ENCODE peak calls at places on chromosomes 2 and 18, in ten cellular contexts. Y, N, T, X, G, V, Z, U, A and S are unnamed samples.

GRCh38 chr2:184322615-184323014 is 275.7 kb upstream of the ZNF804A start:
- DNase-seq in Y (no peak), N (no peak), T (no peak), X (no peak), G (no peak), V (no peak), Z (no peak), U (no peak), A (no peak), S (no peak)

GRCh38 chr2:72973566-72974435 is 56.5 kb downstream of the EMX1 start:
- DNase-seq in Y (peak; percentile 80), N (peak; percentile 41), T (no peak), X (peak; percentile 47), G (no peak), V (peak; percentile 49), Z (peak; percentile 68), U (peak; percentile 67), A (no peak), S (no peak)

GRCh38 chr18:57771183-57771582 is 31.9 kb downstream of the ATP8B1 start:
- DNase-seq in Y (no peak), N (peak; percentile 79), T (no peak), X (no peak), G (no peak), V (no peak), Z (no peak), U (no peak), A (peak; percentile 56), S (no peak)

GRCh38 chr2:38900726-38901125 is 11.1 kb downstream of the ARHGEF33 start:
- DNase-seq in Y (no peak), N (no peak), T (no peak), X (no peak), G (no peak), V (no peak), Z (no peak), U (no peak), A (no peak), S (no peak)

GRCh38 chr18:37604032-37604431 is 38.4 kb upstream of the CELF4 start:
- DNase-seq in Y (no peak), N (no peak), T (no peak), X (no peak), G (no peak), V (no peak), Z (no peak), U (no peak), A (no peak), S (no peak)

GRCh38 chr2:11208083-11208482 is 52.8 kb downstream of the SLC66A3 start:
- DNase-seq in Y (no peak), N (no peak), T (no peak), X (no peak), G (no peak), V (no peak), Z (no peak), U (no peak), A (no peak), S (no peak)

GRCh38 chr18:23244431-23244830 is 109.1 kb downstream of the CABLES1 start:
- DNase-seq in Y (no peak), N (no peak), T (no peak), X (no peak), G (no peak), V (no peak), Z (no peak), U (no peak), A (no peak), S (no peak)

GRCh38 chr2:228669751-228670150 is 488.3 kb upstream of the SPHKAP start:
- DNase-seq in Y (no peak), N (no peak), T (no peak), X (no peak), G (no peak), V (no peak), Z (no peak), U (no peak), A (no peak), S (no peak)

GRCh38 chr2:85585781-85586105 is 1.5 kb downstream of the VAMP5 start:
- DNase-seq in Y (peak; percentile 73), N (no peak), T (no peak), X (no peak), G (no peak), V (no peak), Z (peak; percentile 35), U (no peak), A (no peak), S (no peak)

GRCh38 chr2:189613650-189614420 is 33.2 kb upstream of the SLC40A1 start:
- DNase-seq in Y (peak; percentile 47), N (no peak), T (no peak), X (no peak), G (no peak), V (no peak), Z (peak; percentile 70), U (no peak), A (no peak), S (no peak)

GRCh38 chr2:48356701-48357322 is 173.1 kb upstream of the STON1 start:
- DNase-seq in Y (no peak), N (no peak), T (no peak), X (no peak), G (no peak), V (no peak), Z (peak; percentile 80), U (no peak), A (no peak), S (no peak)

DNA sequence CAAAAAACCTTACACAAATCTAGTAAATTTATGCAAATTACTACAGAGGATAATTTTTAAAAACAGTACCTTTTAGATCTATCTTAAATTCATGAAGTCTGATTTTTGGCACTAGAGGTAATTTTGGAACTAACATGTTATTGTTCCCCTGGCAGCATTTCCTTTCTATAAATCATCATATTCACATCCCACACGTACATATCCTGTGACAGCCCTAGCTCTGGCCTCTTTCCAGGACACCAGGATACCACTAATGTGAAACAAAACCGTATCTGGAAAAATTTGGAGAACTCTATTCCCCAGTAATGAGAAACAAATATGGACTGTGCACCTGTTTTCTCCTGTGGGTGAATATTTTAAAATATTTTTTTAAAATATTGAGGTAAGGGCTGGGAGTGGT is 14.0 kb upstream of the BIRC6 start:
- DNase-seq in Y (no peak), N (no peak), T (no peak), X (no peak), G (no peak), V (no peak), Z (peak; percentile 66), U (no peak), A (no peak), S (no peak)
- H3K4me3 ChIP-seq in Y (no peak overlapping the region), N (no peak overlapping the region), T (no peak overlapping the region), X (no peak overlapping the region), G (no peak overlapping the region), V (peak overlapping the region; percentile 45), Z (no peak overlapping the region), U (no peak overlapping the region), A (no peak overlapping the region), S (no peak overlapping the region)

GRCh38 chr2:118856978-118857676 is 9.7 kb upstream of the EN1 start:
- DNase-seq in Y (no peak), N (no peak), T (no peak), X (no peak), G (no peak), V (no peak), Z (no peak), U (no peak), A (no peak), S (no peak)
- H3K4me3 ChIP-seq in Y (no peak overlapping the region), N (no peak overlapping the region), T (no peak overlapping the region), X (no peak overlapping the region), G (no peak overlapping the region), V (no peak overlapping the region), Z (no peak overlapping the region), U (no peak overlapping the region), A (no peak overlapping the region), S (no peak overlapping the region)

DNA sequence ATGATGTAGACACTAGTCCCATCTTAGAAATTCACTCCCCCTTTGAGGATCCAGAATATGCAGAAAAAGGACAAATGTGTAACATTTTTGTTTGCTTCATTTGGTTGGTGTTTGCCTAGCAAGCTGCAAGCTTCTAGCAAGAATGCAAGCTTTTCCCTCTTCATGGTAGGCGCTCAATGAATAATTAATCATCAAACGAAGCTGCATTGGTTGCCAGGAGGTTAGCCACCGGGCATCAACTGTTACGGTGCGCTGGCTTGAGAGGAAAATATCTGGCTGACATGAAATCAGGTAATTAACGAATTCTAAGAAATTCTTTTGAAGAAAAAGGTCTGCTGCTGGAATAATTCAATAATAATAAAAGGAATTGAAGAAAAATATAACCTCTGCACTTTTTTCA is 341.0 kb upstream of the KYNU start:
- DNase-seq in Y (no peak), N (no peak), T (no peak), X (no peak), G (no peak), V (no peak), Z (no peak), U (no peak), A (no peak), S (no peak)
- H3K4me3 ChIP-seq in Y (no peak overlapping the region), N (no peak overlapping the region), T (no peak overlapping the region), X (no peak overlapping the region), G (no peak overlapping the region), V (no peak overlapping the region), Z (no peak overlapping the region), U (no peak overlapping the region), A (no peak overlapping the region), S (no peak overlapping the region)

GRCh38 chr2:144509001-144509545 is 10.8 kb downstream of the ZEB2 start:
- DNase-seq in Y (no peak), N (no peak), T (no peak), X (no peak), G (no peak), V (no peak), Z (no peak), U (no peak), A (no peak), S (no peak)

GRCh38 chr2:144508162-144508765 is 11.7 kb downstream of the ZEB2 start:
- DNase-seq in Y (peak; percentile 39), N (no peak), T (no peak), X (no peak), G (no peak), V (no peak), Z (no peak), U (no peak), A (no peak), S (no peak)

GRCh38 chr2:144505245-144505801 is 14.6 kb downstream of the ZEB2 start:
- DNase-seq in Y (peak; percentile 87), N (no peak), T (no peak), X (no peak), G (no peak), V (no peak), Z (peak; percentile 69), U (no peak), A (no peak), S (no peak)

GRCh38 chr2:144509548-144510205 is 10.2 kb downstream of the ZEB2 start:
- DNase-seq in Y (peak; percentile 50), N (no peak), T (no peak), X (no peak), G (no peak), V (no peak), Z (no peak), U (no peak), A (no peak), S (no peak)

DNA sequence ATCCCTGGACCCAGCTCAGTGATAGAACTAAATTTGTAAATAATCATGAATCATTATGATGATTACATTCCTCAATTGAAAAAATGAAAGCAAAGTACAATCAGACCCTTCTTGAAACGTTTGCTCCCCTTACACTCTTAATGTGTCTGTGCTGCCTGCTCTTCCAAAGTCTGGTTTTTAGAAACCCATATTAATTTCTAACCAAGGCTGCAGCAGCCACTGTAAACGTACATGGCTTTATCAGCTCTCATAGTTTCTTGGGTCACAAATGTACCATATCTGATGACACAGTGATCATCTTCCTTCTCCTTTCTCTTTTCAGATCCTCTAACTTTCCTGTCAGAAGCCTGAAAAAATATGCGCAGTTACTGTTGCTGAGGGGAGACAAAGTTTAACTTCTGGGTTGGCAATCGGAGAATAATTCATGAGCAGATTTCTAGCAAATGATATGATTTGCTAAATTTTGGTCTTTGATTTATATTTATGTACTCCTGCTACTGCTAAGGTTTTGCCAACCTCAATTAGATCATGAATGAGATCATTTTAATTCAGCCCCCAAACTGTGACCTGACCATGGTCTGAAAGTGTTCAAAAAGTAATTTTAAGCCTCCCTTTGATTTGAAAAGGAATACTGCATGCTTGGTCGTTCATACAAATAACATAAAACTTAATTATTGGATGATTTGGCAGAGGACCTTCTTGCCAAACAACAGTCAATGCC is 12.3 kb downstream of the ZEB2 start:
- DNase-seq in Y (peak; percentile 46), N (no peak), T (no peak), X (no peak), G (no peak), V (no peak), Z (no peak), U (no peak), A (no peak), S (no peak)
- H3K4me3 ChIP-seq in Y (peak overlapping the region; percentile 62), N (no peak overlapping the region), T (no peak overlapping the region), X (no peak overlapping the region), G (no peak overlapping the region), V (peak overlapping the region; percentile 89), Z (no peak overlapping the region), U (no peak overlapping the region), A (no peak overlapping the region), S (no peak overlapping the region)